ENCODE peak calls at places on chromosomes 5 and 9, in ten cellular contexts. One of them, this sample, is unnamed.

GRCh38 chr5:124932791-124933600 is 186.6 kb upstream of the ZNF608 start:
- DNase-seq in IMR-90: peak; percentile 47
- DNase-seq in brain microvascular endothelial cell: no peak
- DNase-seq in spleen: no peak
- DNase-seq in dorsolateral prefrontal cortex: no peak
- DNase-seq in PC-3: no peak
- DNase-seq in body of pancreas: peak; percentile 86
- DNase-seq in adrenal gland: no peak
- DNase-seq in upper lobe of right lung: no peak
- DNase-seq in tibial nerve: no peak
- DNase-seq in this sample: no peak

GRCh38 chr5:7218146-7218545 is 177.8 kb upstream of the ADCY2 start:
- DNase-seq in upper lobe of right lung: no peak
- DNase-seq in adrenal gland: no peak
- DNase-seq in brain microvascular endothelial cell: no peak
- DNase-seq in dorsolateral prefrontal cortex: no peak
- DNase-seq in IMR-90: no peak
- DNase-seq in PC-3: no peak
- DNase-seq in spleen: no peak
- DNase-seq in tibial nerve: no peak
- DNase-seq in body of pancreas: no peak
- DNase-seq in this sample: no peak

GRCh38 chr5:82792001-82792615 is 285.1 kb downstream of the TMEM167A start:
- DNase-seq in spleen: no peak
- DNase-seq in tibial nerve: no peak
- DNase-seq in dorsolateral prefrontal cortex: no peak
- DNase-seq in brain microvascular endothelial cell: no peak
- DNase-seq in body of pancreas: no peak
- DNase-seq in upper lobe of right lung: no peak
- DNase-seq in adrenal gland: no peak
- DNase-seq in IMR-90: no peak
- DNase-seq in PC-3: no peak
- DNase-seq in this sample: no peak

GRCh38 chr9:95511952-95512750 is 4.6 kb downstream of the PTCH1 start:
- DNase-seq in upper lobe of right lung: no peak
- DNase-seq in dorsolateral prefrontal cortex: no peak
- DNase-seq in PC-3: peak; percentile 31
- DNase-seq in IMR-90: no peak
- DNase-seq in tibial nerve: no peak
- DNase-seq in spleen: no peak
- DNase-seq in brain microvascular endothelial cell: no peak
- DNase-seq in body of pancreas: no peak
- DNase-seq in adrenal gland: no peak
- DNase-seq in this sample: no peak

GRCh38 chr5:53303105-53303504 is 177.3 kb upstream of the FST start:
- DNase-seq in upper lobe of right lung: no peak
- DNase-seq in dorsolateral prefrontal cortex: no peak
- DNase-seq in spleen: no peak
- DNase-seq in brain microvascular endothelial cell: peak; percentile 7
- DNase-seq in adrenal gland: no peak
- DNase-seq in PC-3: peak; percentile 51
- DNase-seq in IMR-90: peak; percentile 88
- DNase-seq in tibial nerve: no peak
- DNase-seq in body of pancreas: no peak
- DNase-seq in this sample: no peak

GRCh38 chr5:142115937-142116614 is 7.5 kb downstream of the NDFIP1 start:
- DNase-seq in brain microvascular endothelial cell: peak; percentile 22
- DNase-seq in PC-3: peak; percentile 55
- DNase-seq in adrenal gland: no peak
- DNase-seq in tibial nerve: no peak
- DNase-seq in upper lobe of right lung: no peak
- DNase-seq in IMR-90: peak; percentile 79
- DNase-seq in spleen: no peak
- DNase-seq in body of pancreas: no peak
- DNase-seq in dorsolateral prefrontal cortex: no peak
- DNase-seq in this sample: no peak

GRCh38 chr5:127844631-127845030 is 141.4 kb downstream of the CCDC192 start:
- DNase-seq in brain microvascular endothelial cell: no peak
- DNase-seq in upper lobe of right lung: no peak
- DNase-seq in PC-3: no peak
- DNase-seq in dorsolateral prefrontal cortex: peak; percentile 69
- DNase-seq in spleen: no peak
- DNase-seq in adrenal gland: peak; percentile 20
- DNase-seq in body of pancreas: no peak
- DNase-seq in tibial nerve: no peak
- DNase-seq in IMR-90: no peak
- DNase-seq in this sample: no peak

GRCh38 chr9:101232405-101232977 is 152.3 kb downstream of the BAAT start:
- DNase-seq in brain microvascular endothelial cell: no peak
- DNase-seq in adrenal gland: no peak
- DNase-seq in dorsolateral prefrontal cortex: no peak
- DNase-seq in body of pancreas: no peak
- DNase-seq in PC-3: no peak
- DNase-seq in tibial nerve: no peak
- DNase-seq in IMR-90: no peak
- DNase-seq in upper lobe of right lung: no peak
- DNase-seq in spleen: no peak
- DNase-seq in this sample: no peak

GRCh38 chr9:86731511-86731993 is 215.8 kb downstream of the GAS1 start:
- DNase-seq in tibial nerve: no peak
- DNase-seq in dorsolateral prefrontal cortex: no peak
- DNase-seq in upper lobe of right lung: no peak
- DNase-seq in adrenal gland: no peak
- DNase-seq in IMR-90: peak; percentile 78
- DNase-seq in PC-3: peak; percentile 55
- DNase-seq in body of pancreas: no peak
- DNase-seq in spleen: no peak
- DNase-seq in brain microvascular endothelial cell: no peak
- DNase-seq in this sample: no peak

GRCh38 chr5:139473105-139473504 is 2.3 kb downstream of the SMIM33 start:
- DNase-seq in adrenal gland: no peak
- DNase-seq in dorsolateral prefrontal cortex: no peak
- DNase-seq in brain microvascular endothelial cell: no peak
- DNase-seq in IMR-90: no peak
- DNase-seq in spleen: no peak
- DNase-seq in upper lobe of right lung: no peak
- DNase-seq in PC-3: no peak
- DNase-seq in body of pancreas: no peak
- DNase-seq in tibial nerve: no peak
- DNase-seq in this sample: no peak

GRCh38 chr9:580652-581342 is 260.7 kb upstream of the DMRT1 start:
- DNase-seq in spleen: no peak
- DNase-seq in PC-3: no peak
- DNase-seq in IMR-90: no peak
- DNase-seq in brain microvascular endothelial cell: no peak
- DNase-seq in upper lobe of right lung: no peak
- DNase-seq in dorsolateral prefrontal cortex: no peak
- DNase-seq in adrenal gland: no peak
- DNase-seq in body of pancreas: no peak
- DNase-seq in tibial nerve: no peak
- DNase-seq in this sample: no peak

GRCh38 chr9:70576121-70576520 is 161.7 kb upstream of the KLF9 start:
- DNase-seq in body of pancreas: no peak
- DNase-seq in dorsolateral prefrontal cortex: no peak
- DNase-seq in PC-3: no peak
- DNase-seq in brain microvascular endothelial cell: no peak
- DNase-seq in upper lobe of right lung: no peak
- DNase-seq in tibial nerve: no peak
- DNase-seq in adrenal gland: no peak
- DNase-seq in IMR-90: no peak
- DNase-seq in spleen: no peak
- DNase-seq in this sample: no peak

GRCh38 chr9:70577671-70578070 is 163.2 kb upstream of the KLF9 start:
- DNase-seq in body of pancreas: no peak
- DNase-seq in upper lobe of right lung: no peak
- DNase-seq in IMR-90: no peak
- DNase-seq in brain microvascular endothelial cell: no peak
- DNase-seq in dorsolateral prefrontal cortex: no peak
- DNase-seq in tibial nerve: no peak
- DNase-seq in adrenal gland: no peak
- DNase-seq in spleen: no peak
- DNase-seq in PC-3: no peak
- DNase-seq in this sample: no peak

GRCh38 chr9:70579686-70580085 is 165.2 kb upstream of the KLF9 start:
- DNase-seq in IMR-90: no peak
- DNase-seq in brain microvascular endothelial cell: no peak
- DNase-seq in spleen: no peak
- DNase-seq in PC-3: no peak
- DNase-seq in body of pancreas: no peak
- DNase-seq in tibial nerve: no peak
- DNase-seq in adrenal gland: no peak
- DNase-seq in dorsolateral prefrontal cortex: no peak
- DNase-seq in upper lobe of right lung: no peak
- DNase-seq in this sample: no peak

GRCh38 chr9:70580593-70581195 is 166.2 kb upstream of the KLF9 start:
- DNase-seq in tibial nerve: no peak
- DNase-seq in body of pancreas: no peak
- DNase-seq in adrenal gland: no peak
- DNase-seq in upper lobe of right lung: no peak
- DNase-seq in IMR-90: no peak
- DNase-seq in brain microvascular endothelial cell: no peak
- DNase-seq in dorsolateral prefrontal cortex: no peak
- DNase-seq in PC-3: no peak
- DNase-seq in spleen: no peak
- DNase-seq in this sample: no peak

GRCh38 chr9:70578720-70579119 is 164.3 kb upstream of the KLF9 start:
- DNase-seq in tibial nerve: no peak
- DNase-seq in brain microvascular endothelial cell: no peak
- DNase-seq in upper lobe of right lung: no peak
- DNase-seq in body of pancreas: no peak
- DNase-seq in PC-3: no peak
- DNase-seq in dorsolateral prefrontal cortex: no peak
- DNase-seq in IMR-90: no peak
- DNase-seq in adrenal gland: no peak
- DNase-seq in spleen: no peak
- DNase-seq in this sample: no peak
- TF ChIP-seq CTCF in tibial nerve: no peak
- TF ChIP-seq CTCF in brain microvascular endothelial cell: peak; percentile 19
- TF ChIP-seq CTCF in upper lobe of right lung: peak; percentile 15
- TF ChIP-seq CTCF in body of pancreas: peak; percentile 5
- TF ChIP-seq CTCF in PC-3: peak; percentile 15
- TF ChIP-seq CTCF in dorsolateral prefrontal cortex: no peak
- TF ChIP-seq CTCF in IMR-90: no peak
- TF ChIP-seq CTCF in adrenal gland: no peak
- TF ChIP-seq CTCF in spleen: no peak
- TF ChIP-seq CTCF in this sample: no peak

GRCh38 chr9:132588098-132588497 is 5.7 kb downstream of the BARHL1 start:
- DNase-seq in dorsolateral prefrontal cortex: no peak
- DNase-seq in spleen: no peak
- DNase-seq in upper lobe of right lung: no peak
- DNase-seq in IMR-90: no peak
- DNase-seq in brain microvascular endothelial cell: no peak
- DNase-seq in PC-3: no peak
- DNase-seq in body of pancreas: no peak
- DNase-seq in adrenal gland: no peak
- DNase-seq in tibial nerve: no peak
- DNase-seq in this sample: no peak
- H3K27me3 ChIP-seq in dorsolateral prefrontal cortex: peaks cover 50% of the 10 kb centered on the region
- H3K27me3 ChIP-seq in spleen: peaks cover 88% of the 10 kb centered on the region
- H3K27me3 ChIP-seq in upper lobe of right lung: peaks cover 98% of the 10 kb centered on the region
- H3K27me3 ChIP-seq in IMR-90: peaks cover 89% of the 10 kb centered on the region
- H3K27me3 ChIP-seq in brain microvascular endothelial cell: peaks cover 79% of the 10 kb centered on the region
- H3K27me3 ChIP-seq in PC-3: no peaks in the 10 kb centered on the region
- H3K27me3 ChIP-seq in body of pancreas: no peaks in the 10 kb centered on the region
- H3K27me3 ChIP-seq in adrenal gland: peaks cover 82% of the 10 kb centered on the region
- H3K27me3 ChIP-seq in tibial nerve: peaks cover 90% of the 10 kb centered on the region
- H3K27me3 ChIP-seq in this sample: peaks cover 56% of the 10 kb centered on the region

GRCh38 chr5:76521240-76521758 is 101.9 kb downstream of the F2RL2 start:
- DNase-seq in body of pancreas: no peak
- DNase-seq in tibial nerve: no peak
- DNase-seq in PC-3: peak; percentile 22
- DNase-seq in upper lobe of right lung: no peak
- DNase-seq in brain microvascular endothelial cell: peak; percentile 17
- DNase-seq in spleen: no peak
- DNase-seq in dorsolateral prefrontal cortex: no peak
- DNase-seq in IMR-90: peak; percentile 26
- DNase-seq in adrenal gland: no peak
- DNase-seq in this sample: peak; percentile 21
- H3K27ac ChIP-seq in body of pancreas: no peak overlapping the region
- H3K27ac ChIP-seq in tibial nerve: peak overlapping the region; percentile 87
- H3K27ac ChIP-seq in PC-3: no peak overlapping the region
- H3K27ac ChIP-seq in upper lobe of right lung: no peak overlapping the region
- H3K27ac ChIP-seq in brain microvascular endothelial cell: no peak overlapping the region
- H3K27ac ChIP-seq in spleen: no peak overlapping the region
- H3K27ac ChIP-seq in dorsolateral prefrontal cortex: no peak overlapping the region
- H3K27ac ChIP-seq in IMR-90: no peak overlapping the region
- H3K27ac ChIP-seq in adrenal gland: peak overlapping the region; percentile 52
- H3K27ac ChIP-seq in this sample: no peak overlapping the region

GRCh38 chr5:134906811-134907210 is 1.9 kb downstream of the PCBD2 start:
- DNase-seq in dorsolateral prefrontal cortex: no peak
- DNase-seq in body of pancreas: no peak
- DNase-seq in tibial nerve: no peak
- DNase-seq in PC-3: no peak
- DNase-seq in IMR-90: no peak
- DNase-seq in upper lobe of right lung: no peak
- DNase-seq in spleen: no peak
- DNase-seq in adrenal gland: no peak
- DNase-seq in brain microvascular endothelial cell: no peak
- DNase-seq in this sample: no peak

GRCh38 chr5:134905246-134905996 is 490 bp downstream of the PCBD2 start:
- DNase-seq in PC-3: peak; percentile 70
- DNase-seq in dorsolateral prefrontal cortex: peak; percentile 52
- DNase-seq in upper lobe of right lung: no peak
- DNase-seq in tibial nerve: peak; percentile 30
- DNase-seq in IMR-90: peak; percentile 74
- DNase-seq in brain microvascular endothelial cell: peak; percentile 63
- DNase-seq in body of pancreas: peak; percentile 68
- DNase-seq in spleen: peak; percentile 76
- DNase-seq in adrenal gland: peak; percentile 74
- DNase-seq in this sample: peak; percentile 67

GRCh38 chr5:134902071-134902801 is 2.7 kb upstream of the PCBD2 start:
- DNase-seq in adrenal gland: no peak
- DNase-seq in PC-3: peak; percentile 9
- DNase-seq in body of pancreas: no peak
- DNase-seq in IMR-90: peak; percentile 48
- DNase-seq in dorsolateral prefrontal cortex: no peak
- DNase-seq in brain microvascular endothelial cell: peak; percentile 11
- DNase-seq in tibial nerve: no peak
- DNase-seq in upper lobe of right lung: no peak
- DNase-seq in spleen: peak; percentile 80
- DNase-seq in this sample: no peak

DNA sequence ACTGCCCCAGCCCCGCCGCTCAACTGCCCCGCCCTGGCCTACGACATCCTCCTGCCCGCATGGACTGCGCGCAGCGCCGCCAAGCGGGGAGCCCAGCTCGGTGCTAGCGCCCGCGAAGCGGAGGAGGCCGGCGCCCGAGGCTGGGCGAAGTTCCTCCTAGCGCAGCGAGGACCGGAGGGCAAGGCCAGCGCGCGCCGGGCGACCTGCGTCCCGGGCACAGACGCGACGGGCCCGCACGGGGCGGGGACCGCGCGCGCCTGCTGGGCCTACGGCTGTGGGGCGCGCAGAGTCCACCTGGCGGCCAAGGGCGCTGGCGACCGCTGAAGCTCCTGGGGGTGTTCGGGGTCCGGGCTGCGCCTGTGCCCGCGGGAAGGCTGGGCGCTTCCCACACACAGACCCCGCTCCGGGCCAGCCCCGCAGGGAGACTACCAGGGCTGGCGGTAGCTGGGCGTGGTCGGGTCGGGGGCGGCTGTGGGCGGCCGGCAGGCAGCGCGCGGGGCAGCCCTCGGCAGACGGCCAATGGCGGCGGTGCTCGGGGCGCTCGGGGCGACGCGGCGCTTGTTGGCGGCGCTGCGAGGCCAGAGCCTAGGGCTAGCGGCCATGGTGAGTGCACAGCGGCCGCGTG is at the start of gene PCBD2:
- DNase-seq in dorsolateral prefrontal cortex: peak; percentile 85
- DNase-seq in tibial nerve: peak; percentile 79
- DNase-seq in spleen: peak; percentile 100
- DNase-seq in body of pancreas: peak; percentile 93
- DNase-seq in PC-3: peak; percentile 92
- DNase-seq in brain microvascular endothelial cell: peak; percentile 74
- DNase-seq in IMR-90: peak; percentile 83
- DNase-seq in upper lobe of right lung: peak; percentile 98
- DNase-seq in adrenal gland: peak; percentile 89
- DNase-seq in this sample: peak; percentile 89
- TF ChIP-seq CTCF in dorsolateral prefrontal cortex: peak; percentile 91
- TF ChIP-seq CTCF in tibial nerve: peak; percentile 98
- TF ChIP-seq CTCF in spleen: peak; percentile 98
- TF ChIP-seq CTCF in body of pancreas: peak; percentile 98
- TF ChIP-seq CTCF in PC-3: peak; percentile 67
- TF ChIP-seq CTCF in brain microvascular endothelial cell: peak; percentile 75
- TF ChIP-seq CTCF in IMR-90: peak; percentile 92
- TF ChIP-seq CTCF in upper lobe of right lung: peak; percentile 86
- TF ChIP-seq CTCF in adrenal gland: peak; percentile 67
- TF ChIP-seq CTCF in this sample: peak; percentile 93

This sample was measured in thyroid gland.